ENCODE peak calls at places on chromosomes 1 and 21, in ten cellular contexts. One of them, this sample, is unnamed. For H3K9me3, the result is how much of the 10 kb centered on the place peaks cover.

GRCh38 chr1:157368363-157368762 is 184.0 kb downstream of the FCRL5 start:
- DNase-seq in effector memory CD4-positive, alpha-beta T cell: no peak
- DNase-seq in adipocyte: no peak
- DNase-seq in SJSA1: no peak
- DNase-seq in neural progenitor cell: no peak
- DNase-seq in heart left ventricle: no peak
- DNase-seq in psoas muscle: no peak
- DNase-seq in H9: no peak
- DNase-seq in OCI-LY7: no peak
- DNase-seq in BE2C: no peak
- DNase-seq in this sample: no peak

GRCh38 chr1:225808136-225808535 is 1.8 kb upstream of the EPHX1 start:
- DNase-seq in effector memory CD4-positive, alpha-beta T cell: no peak
- DNase-seq in adipocyte: no peak
- DNase-seq in SJSA1: no peak
- DNase-seq in neural progenitor cell: no peak
- DNase-seq in heart left ventricle: no peak
- DNase-seq in psoas muscle: no peak
- DNase-seq in H9: no peak
- DNase-seq in OCI-LY7: no peak
- DNase-seq in BE2C: no peak
- DNase-seq in this sample: no peak

GRCh38 chr1:167137285-167138192 is 43.7 kb downstream of the STYXL2 start:
- DNase-seq in effector memory CD4-positive, alpha-beta T cell: no peak
- DNase-seq in adipocyte: no peak
- DNase-seq in SJSA1: no peak
- DNase-seq in neural progenitor cell: peak
- DNase-seq in heart left ventricle: no peak
- DNase-seq in psoas muscle: no peak
- DNase-seq in H9: no peak
- DNase-seq in OCI-LY7: no peak
- DNase-seq in BE2C: no peak
- DNase-seq in this sample: no peak

GRCh38 chr1:177849130-177849529 is 120.7 kb downstream of the SEC16B start:
- DNase-seq in effector memory CD4-positive, alpha-beta T cell: no peak
- DNase-seq in adipocyte: no peak
- DNase-seq in SJSA1: no peak
- DNase-seq in neural progenitor cell: no peak
- DNase-seq in heart left ventricle: no peak
- DNase-seq in psoas muscle: no peak
- DNase-seq in H9: no peak
- DNase-seq in OCI-LY7: no peak
- DNase-seq in BE2C: no peak
- DNase-seq in this sample: no peak

GRCh38 chr21:36129219-36129618 is 5.7 kb upstream of the CBR3 start:
- DNase-seq in effector memory CD4-positive, alpha-beta T cell: no peak
- DNase-seq in adipocyte: no peak
- DNase-seq in SJSA1: no peak
- DNase-seq in neural progenitor cell: no peak
- DNase-seq in heart left ventricle: no peak
- DNase-seq in psoas muscle: no peak
- DNase-seq in H9: no peak
- DNase-seq in OCI-LY7: no peak
- DNase-seq in BE2C: no peak
- DNase-seq in this sample: no peak

GRCh38 chr21:38910390-38911008 is 104.8 kb downstream of the ETS2 start:
- DNase-seq in effector memory CD4-positive, alpha-beta T cell: no peak
- DNase-seq in adipocyte: no peak
- DNase-seq in SJSA1: peak
- DNase-seq in neural progenitor cell: no peak
- DNase-seq in heart left ventricle: no peak
- DNase-seq in psoas muscle: no peak
- DNase-seq in H9: no peak
- DNase-seq in OCI-LY7: no peak
- DNase-seq in BE2C: no peak
- DNase-seq in this sample: no peak

GRCh38 chr1:66564250-66564649 is 30.3 kb downstream of the SGIP1 start:
- DNase-seq in effector memory CD4-positive, alpha-beta T cell: no peak
- DNase-seq in adipocyte: peak
- DNase-seq in SJSA1: peak
- DNase-seq in neural progenitor cell: no peak
- DNase-seq in heart left ventricle: no peak
- DNase-seq in psoas muscle: no peak
- DNase-seq in H9: no peak
- DNase-seq in OCI-LY7: no peak
- DNase-seq in BE2C: no peak
- DNase-seq in this sample: no peak

GRCh38 chr1:165397945-165398344 is 41.4 kb upstream of the LMX1A start:
- DNase-seq in effector memory CD4-positive, alpha-beta T cell: no peak
- DNase-seq in adipocyte: peak
- DNase-seq in SJSA1: peak
- DNase-seq in neural progenitor cell: no peak
- DNase-seq in heart left ventricle: peak
- DNase-seq in psoas muscle: peak
- DNase-seq in H9: peak
- DNase-seq in OCI-LY7: no peak
- DNase-seq in BE2C: no peak
- DNase-seq in this sample: no peak

GRCh38 chr1:110538921-110539320 is 19.9 kb upstream of the KCNA10 start:
- DNase-seq in effector memory CD4-positive, alpha-beta T cell: no peak
- DNase-seq in adipocyte: no peak
- DNase-seq in SJSA1: no peak
- DNase-seq in neural progenitor cell: no peak
- DNase-seq in heart left ventricle: no peak
- DNase-seq in psoas muscle: no peak
- DNase-seq in H9: no peak
- DNase-seq in OCI-LY7: no peak
- DNase-seq in BE2C: no peak
- DNase-seq in this sample: no peak

GRCh38 chr1:51833700-51834099 is 44.8 kb downstream of the NRDC start:
- DNase-seq in effector memory CD4-positive, alpha-beta T cell: no peak
- DNase-seq in adipocyte: no peak
- DNase-seq in SJSA1: no peak
- DNase-seq in neural progenitor cell: no peak
- DNase-seq in heart left ventricle: no peak
- DNase-seq in psoas muscle: no peak
- DNase-seq in H9: no peak
- DNase-seq in OCI-LY7: no peak
- DNase-seq in BE2C: no peak
- DNase-seq in this sample: no peak

GRCh38 chr1:60073605-60074278 is at the start of gene C1orf87:
- DNase-seq in effector memory CD4-positive, alpha-beta T cell: no peak
- DNase-seq in adipocyte: no peak
- DNase-seq in SJSA1: no peak
- DNase-seq in neural progenitor cell: peak
- DNase-seq in heart left ventricle: no peak
- DNase-seq in psoas muscle: peak
- DNase-seq in H9: peak
- DNase-seq in OCI-LY7: no peak
- DNase-seq in BE2C: no peak
- DNase-seq in this sample: no peak

GRCh38 chr1:163106364-163106987 is 37.3 kb downstream of the RGS4 start:
- DNase-seq in effector memory CD4-positive, alpha-beta T cell: no peak
- DNase-seq in adipocyte: no peak
- DNase-seq in SJSA1: no peak
- DNase-seq in neural progenitor cell: no peak
- DNase-seq in heart left ventricle: no peak
- DNase-seq in psoas muscle: no peak
- DNase-seq in H9: no peak
- DNase-seq in OCI-LY7: no peak
- DNase-seq in BE2C: no peak
- DNase-seq in this sample: no peak

GRCh38 chr1:58861076-58861475 is 77.2 kb upstream of the JUN start:
- DNase-seq in effector memory CD4-positive, alpha-beta T cell: no peak
- DNase-seq in adipocyte: no peak
- DNase-seq in SJSA1: no peak
- DNase-seq in neural progenitor cell: no peak
- DNase-seq in heart left ventricle: no peak
- DNase-seq in psoas muscle: no peak
- DNase-seq in H9: no peak
- DNase-seq in OCI-LY7: no peak
- DNase-seq in BE2C: no peak
- DNase-seq in this sample: no peak

GRCh38 chr1:61973100-61973837 is 221.4 kb upstream of the L1TD1 start:
- DNase-seq in effector memory CD4-positive, alpha-beta T cell: no peak
- DNase-seq in adipocyte: no peak
- DNase-seq in SJSA1: no peak
- DNase-seq in neural progenitor cell: no peak
- DNase-seq in heart left ventricle: no peak
- DNase-seq in psoas muscle: no peak
- DNase-seq in H9: no peak
- DNase-seq in OCI-LY7: no peak
- DNase-seq in BE2C: no peak
- DNase-seq in this sample: no peak

GRCh38 chr1:171611306-171611705 is 10.7 kb upstream of the MYOCOS start:
- DNase-seq in effector memory CD4-positive, alpha-beta T cell: no peak
- DNase-seq in adipocyte: peak
- DNase-seq in SJSA1: no peak
- DNase-seq in neural progenitor cell: no peak
- DNase-seq in heart left ventricle: no peak
- DNase-seq in psoas muscle: no peak
- DNase-seq in H9: no peak
- DNase-seq in OCI-LY7: no peak
- DNase-seq in BE2C: no peak
- DNase-seq in this sample: no peak

GRCh38 chr1:66725885-66726665 is 26.2 kb upstream of the DYNLT5 start:
- DNase-seq in effector memory CD4-positive, alpha-beta T cell: no peak
- DNase-seq in adipocyte: peak
- DNase-seq in SJSA1: peak
- DNase-seq in neural progenitor cell: peak
- DNase-seq in heart left ventricle: peak
- DNase-seq in psoas muscle: peak
- DNase-seq in H9: peak
- DNase-seq in OCI-LY7: peak
- DNase-seq in BE2C: peak
- DNase-seq in this sample: no peak

GRCh38 chr1:24465638-24466037 is 37.0 kb upstream of the RCAN3 start:
- DNase-seq in effector memory CD4-positive, alpha-beta T cell: no peak
- DNase-seq in adipocyte: no peak
- DNase-seq in SJSA1: no peak
- DNase-seq in neural progenitor cell: no peak
- DNase-seq in heart left ventricle: no peak
- DNase-seq in psoas muscle: no peak
- DNase-seq in H9: no peak
- DNase-seq in OCI-LY7: peak
- DNase-seq in BE2C: no peak
- DNase-seq in this sample: no peak

GRCh38 chr1:203046984-203047630 is 20.8 kb downstream of the PPFIA4 start:
- DNase-seq in effector memory CD4-positive, alpha-beta T cell: no peak
- DNase-seq in adipocyte: peak
- DNase-seq in SJSA1: no peak
- DNase-seq in neural progenitor cell: no peak
- DNase-seq in heart left ventricle: no peak
- DNase-seq in psoas muscle: no peak
- DNase-seq in H9: no peak
- DNase-seq in OCI-LY7: no peak
- DNase-seq in BE2C: no peak
- DNase-seq in this sample: no peak

GRCh38 chr1:33099290-33100118 is 18.6 kb downstream of the AZIN2 start:
- DNase-seq in effector memory CD4-positive, alpha-beta T cell: peak
- DNase-seq in adipocyte: peak
- DNase-seq in SJSA1: peak
- DNase-seq in neural progenitor cell: no peak
- DNase-seq in heart left ventricle: peak
- DNase-seq in psoas muscle: peak
- DNase-seq in H9: peak
- DNase-seq in OCI-LY7: peak
- DNase-seq in BE2C: no peak
- DNase-seq in this sample: peak

GRCh38 chr21:26966360-26966977 is 419 bp downstream of the ADAMTS5 start:
- DNase-seq in effector memory CD4-positive, alpha-beta T cell: no peak
- DNase-seq in adipocyte: peak
- DNase-seq in SJSA1: peak
- DNase-seq in neural progenitor cell: no peak
- DNase-seq in heart left ventricle: no peak
- DNase-seq in psoas muscle: peak
- DNase-seq in H9: peak
- DNase-seq in OCI-LY7: no peak
- DNase-seq in BE2C: peak
- DNase-seq in this sample: no peak
- H3K9me3 ChIP-seq in effector memory CD4-positive, alpha-beta T cell: under half
- H3K9me3 ChIP-seq in adipocyte: under half
- H3K9me3 ChIP-seq in SJSA1: under half
- H3K9me3 ChIP-seq in neural progenitor cell: under half
- H3K9me3 ChIP-seq in heart left ventricle: under half
- H3K9me3 ChIP-seq in psoas muscle: under half
- H3K9me3 ChIP-seq in H9: under half
- H3K9me3 ChIP-seq in OCI-LY7: under half
- H3K9me3 ChIP-seq in BE2C: under half
- H3K9me3 ChIP-seq in this sample: under half

DNA sequence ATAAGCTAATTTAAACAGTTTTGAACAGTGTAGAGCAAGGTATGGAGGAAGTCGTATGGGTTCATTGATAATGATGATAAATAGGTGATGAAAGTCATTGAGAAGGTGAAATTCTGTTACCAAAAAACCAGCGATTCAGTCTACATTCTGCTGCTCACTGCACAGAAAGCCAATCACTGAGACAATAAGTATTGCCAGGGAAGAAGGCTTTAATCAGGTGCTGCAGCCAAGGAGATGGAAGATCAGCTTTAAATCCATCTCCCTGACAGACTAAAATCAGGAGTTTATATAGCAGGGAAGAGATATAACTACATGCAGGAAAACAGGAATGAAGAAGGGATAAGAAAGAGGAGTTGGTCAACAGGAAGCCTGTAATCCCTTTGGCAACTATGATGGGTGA is 361.3 kb upstream of the C1orf174 start:
- DNase-seq in effector memory CD4-positive, alpha-beta T cell: no peak
- DNase-seq in adipocyte: no peak
- DNase-seq in SJSA1: no peak
- DNase-seq in neural progenitor cell: no peak
- DNase-seq in heart left ventricle: no peak
- DNase-seq in psoas muscle: no peak
- DNase-seq in H9: no peak
- DNase-seq in OCI-LY7: no peak
- DNase-seq in BE2C: no peak
- DNase-seq in this sample: no peak
- H3K9me3 ChIP-seq in effector memory CD4-positive, alpha-beta T cell: under half
- H3K9me3 ChIP-seq in adipocyte: under half
- H3K9me3 ChIP-seq in SJSA1: under half
- H3K9me3 ChIP-seq in neural progenitor cell: under half
- H3K9me3 ChIP-seq in heart left ventricle: under half
- H3K9me3 ChIP-seq in psoas muscle: under half
- H3K9me3 ChIP-seq in H9: under half
- H3K9me3 ChIP-seq in OCI-LY7: under half
- H3K9me3 ChIP-seq in BE2C: under half
- H3K9me3 ChIP-seq in this sample: under half

GRCh38 chr1:227673441-227673840 is 61.7 kb downstream of the JMJD4 start:
- DNase-seq in effector memory CD4-positive, alpha-beta T cell: no peak
- DNase-seq in adipocyte: no peak
- DNase-seq in SJSA1: no peak
- DNase-seq in neural progenitor cell: no peak
- DNase-seq in heart left ventricle: no peak
- DNase-seq in psoas muscle: no peak
- DNase-seq in H9: no peak
- DNase-seq in OCI-LY7: no peak
- DNase-seq in BE2C: no peak
- DNase-seq in this sample: no peak
- H3K9me3 ChIP-seq in effector memory CD4-positive, alpha-beta T cell: under half
- H3K9me3 ChIP-seq in adipocyte: half or more
- H3K9me3 ChIP-seq in SJSA1: under half
- H3K9me3 ChIP-seq in neural progenitor cell: under half
- H3K9me3 ChIP-seq in heart left ventricle: half or more
- H3K9me3 ChIP-seq in psoas muscle: half or more
- H3K9me3 ChIP-seq in H9: under half
- H3K9me3 ChIP-seq in OCI-LY7: under half
- H3K9me3 ChIP-seq in BE2C: under half
- H3K9me3 ChIP-seq in this sample: under half

GRCh38 chr1:5616366-5617178 is 375.7 kb downstream of the NPHP4 start:
- DNase-seq in effector memory CD4-positive, alpha-beta T cell: no peak
- DNase-seq in adipocyte: no peak
- DNase-seq in SJSA1: peak
- DNase-seq in neural progenitor cell: no peak
- DNase-seq in heart left ventricle: no peak
- DNase-seq in psoas muscle: no peak
- DNase-seq in H9: no peak
- DNase-seq in OCI-LY7: no peak
- DNase-seq in BE2C: no peak
- DNase-seq in this sample: no peak
- H3K9me3 ChIP-seq in effector memory CD4-positive, alpha-beta T cell: under half
- H3K9me3 ChIP-seq in adipocyte: under half
- H3K9me3 ChIP-seq in SJSA1: under half
- H3K9me3 ChIP-seq in neural progenitor cell: under half
- H3K9me3 ChIP-seq in heart left ventricle: under half
- H3K9me3 ChIP-seq in psoas muscle: under half
- H3K9me3 ChIP-seq in H9: under half
- H3K9me3 ChIP-seq in OCI-LY7: under half
- H3K9me3 ChIP-seq in BE2C: under half
- H3K9me3 ChIP-seq in this sample: under half